ENCODE peak calls at places on chromosome 19, in nine cellular contexts. G, L, R, O, K, M, D, E and J are unnamed samples.

GRCh38 chr19:6113616-6114188 is 3.4 kb upstream of the RFX2 start:
- DNase-seq in R (no peak), E (no peak), K (no peak), M (no peak), D (no peak), L (no peak), G (no peak), O (no peak), J (no peak)

GRCh38 chr19:46932346-46932745 is 71.5 kb downstream of the ARHGAP35 start:
- DNase-seq in R (no peak), M (no peak), L (no peak), O (no peak), E (no peak), D (no peak), K (no peak), G (peak), J (no peak)

GRCh38 chr19:19746286-19747213 is 13.6 kb upstream of the ZNF14 start:
- DNase-seq in K (no peak), M (no peak), G (no peak), L (no peak), D (no peak), O (no peak), R (no peak), E (no peak), J (no peak)

GRCh38 chr19:49344516-49345423 is 9.6 kb downstream of the CD37 start:
- DNase-seq in G (no peak), D (no peak), L (no peak), M (no peak), O (no peak), K (no peak), E (no peak), R (no peak), J (no peak)

GRCh38 chr19:46756544-46756888 is 10.3 kb upstream of the STRN4 start:
- DNase-seq in G (no peak), L (no peak), R (no peak), D (no peak), E (no peak), K (no peak), M (no peak), O (no peak), J (no peak)

GRCh38 chr19:50330365-50331078 is 1.3 kb upstream of the KCNC3 start:
- DNase-seq in O (peak), D (no peak), M (peak), L (peak), R (peak), K (no peak), E (peak), G (peak), J (peak)

GRCh38 chr19:4684312-4685095 is 14.4 kb upstream of the MYDGF start:
- DNase-seq in G (no peak), O (no peak), K (no peak), R (no peak), L (no peak), D (no peak), M (no peak), E (no peak), J (no peak)

GRCh38 chr19:55005684-55006488 is 32.2 kb downstream of the GP6 start:
- DNase-seq in E (peak), G (no peak), R (no peak), M (peak), D (no peak), O (peak), K (no peak), L (peak), J (no peak)

GRCh38 chr19:47099576-47100050 is 14.0 kb downstream of the ZC3H4 start:
- DNase-seq in K (no peak), L (no peak), G (no peak), O (no peak), R (no peak), E (no peak), M (no peak), D (no peak), J (no peak)

GRCh38 chr19:3129112-3129511 is 6.7 kb upstream of the GNA15 start:
- DNase-seq in D (no peak), G (peak), L (peak), M (no peak), K (no peak), O (no peak), R (no peak), E (peak), J (no peak)

GRCh38 chr19:45616709-45617027 is 14.7 kb upstream of the GPR4 start:
- DNase-seq in M (no peak), O (no peak), G (no peak), K (no peak), E (no peak), R (no peak), L (no peak), D (no peak), J (no peak)

GRCh38 chr19:497476-497860 is 1.2 kb downstream of the MADCAM1 start:
- DNase-seq in O (no peak), D (no peak), K (no peak), M (no peak), R (no peak), E (no peak), L (no peak), G (no peak), J (no peak)

GRCh38 chr19:45492627-45493470 is 4.0 kb downstream of the RTN2 start:
- DNase-seq in E (no peak), L (no peak), D (no peak), O (no peak), G (peak), K (no peak), R (peak), M (no peak), J (peak)

GRCh38 chr19:40241125-40241808 is 14.8 kb upstream of the CCNP start:
- DNase-seq in E (no peak), D (no peak), M (no peak), K (no peak), L (no peak), G (no peak), R (no peak), O (no peak), J (no peak)

GRCh38 chr19:34364830-34365462 is at the start of gene GPI:
- DNase-seq in M (peak), R (peak), G (peak), O (peak), E (peak), K (no peak), D (no peak), L (peak), J (peak)

GRCh38 chr19:55528030-55528801 is 8.7 kb downstream of the SBK2 start:
- DNase-seq in M (no peak), L (no peak), D (no peak), O (no peak), E (peak), G (peak), K (no peak), R (no peak), J (no peak)

GRCh38 chr19:54154603-54155345 is 4.7 kb downstream of the LENG1 start:
- DNase-seq in R (no peak), K (no peak), O (no peak), L (peak), G (no peak), D (no peak), E (no peak), M (peak), J (no peak)

GRCh38 chr19:7817801-7818200 is 12.2 kb upstream of the EVI5L start:
- DNase-seq in D (no peak), E (no peak), R (no peak), G (no peak), O (no peak), L (no peak), K (no peak), M (no peak), J (no peak)

GRCh38 chr19:34082289-34083077 is 89.8 kb upstream of the LSM14A start:
- DNase-seq in M (no peak), G (no peak), L (no peak), O (no peak), E (no peak), D (no peak), K (no peak), R (no peak), J (no peak)

GRCh38 chr19:7970716-7971448 is 27.4 kb upstream of the TIMM44 start:
- DNase-seq in K (no peak), O (peak), G (peak), R (no peak), D (no peak), M (no peak), L (no peak), E (peak), J (peak)

GRCh38 chr19:53553865-53554791 is 16.2 kb downstream of the ZNF331 start:
- DNase-seq in O (no peak), L (peak), E (peak), K (peak), D (peak), M (peak), G (peak), R (peak), J (peak)

GRCh38 chr19:2942928-2943640 is 1.7 kb downstream of the ZNF77 start:
- DNase-seq in D (no peak), O (no peak), K (no peak), L (no peak), E (no peak), G (no peak), M (no peak), R (no peak), J (no peak)

GRCh38 chr19:21694171-21694906 is 73.0 kb downstream of the ZNF100 start:
- DNase-seq in E (no peak), L (no peak), K (no peak), R (no peak), D (no peak), G (no peak), M (no peak), O (no peak), J (no peak)

GRCh38 chr19:6125571-6125989 is 9.9 kb upstream of the ACSBG2 start:
- DNase-seq in E (peak), L (peak), O (no peak), M (peak), G (peak), D (no peak), R (peak), K (peak), J (peak)

GRCh38 chr19:13899912-13900584 is 5.9 kb downstream of the BRME1 start:
- DNase-seq in G (peak), E (no peak), K (no peak), R (no peak), M (no peak), O (no peak), D (no peak), L (no peak), J (no peak)

GRCh38 chr19:51440846-51441409 is 17.3 kb downstream of the SIGLEC8 start:
- DNase-seq in E (no peak), O (no peak), L (no peak), M (no peak), G (no peak), D (no peak), K (no peak), R (no peak), J (no peak)

GRCh38 chr19:43290568-43291359 is 21.4 kb upstream of the PSG9 start:
- DNase-seq in G (no peak), L (no peak), M (no peak), K (no peak), R (no peak), O (no peak), E (no peak), D (no peak), J (no peak)

DNA sequence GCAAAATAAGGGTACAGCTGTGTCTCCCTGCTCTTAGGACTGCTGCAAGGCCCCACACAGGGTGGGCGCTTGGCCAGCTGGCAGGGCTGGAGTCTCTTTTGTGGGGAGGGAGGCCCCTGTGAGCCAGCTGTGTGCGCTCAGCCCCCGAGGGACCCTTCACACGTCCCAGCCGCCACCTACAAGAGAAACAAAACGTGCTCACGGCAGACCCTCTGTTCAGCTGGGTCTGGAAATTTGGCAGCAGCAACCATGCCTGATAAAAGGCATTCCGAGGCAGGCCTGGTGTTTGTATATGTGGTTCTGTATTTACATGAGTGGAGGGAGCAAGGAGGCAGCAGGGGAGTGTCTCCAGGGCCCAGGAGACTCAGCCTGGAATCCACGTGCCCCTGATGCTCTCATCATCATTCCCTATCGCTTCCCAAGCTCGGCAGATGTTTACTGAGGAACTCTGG is 49.7 kb downstream of the CRTC1 start:
- DNase-seq in G (peak), L (no peak), D (no peak), K (no peak), M (no peak), R (no peak), O (no peak), E (no peak), J (peak)
- H3K27ac ChIP-seq in G (peak), L (no peak), D (no peak), K (no peak), M (no peak), R (no peak), O (no peak), E (no peak), J (peak)

GRCh38 chr19:35462476-35462953 is 14.5 kb downstream of the FFAR2 start:
- DNase-seq in M (peak), E (peak), D (no peak), O (no peak), L (peak), K (no peak), G (no peak), R (no peak), J (peak)
- H3K27ac ChIP-seq in M (peak), E (peak), D (no peak), O (no peak), L (peak), K (no peak), G (no peak), R (no peak), J (no peak)

GRCh38 chr19:36577271-36577996 is 4.3 kb upstream of the ZNF529 start:
- DNase-seq in M (no peak), L (no peak), G (no peak), K (no peak), E (no peak), O (no peak), R (no peak), D (no peak), J (no peak)

GRCh38 chr19:36574762-36575161 is 1.7 kb upstream of the ZNF529 start:
- DNase-seq in E (no peak), L (no peak), G (no peak), R (no peak), O (no peak), K (no peak), D (no peak), M (no peak), J (no peak)

GRCh38 chr19:36573020-36573947 is at the start of gene ZNF529:
- DNase-seq in L (peak), K (peak), E (peak), M (peak), D (peak), O (peak), G (peak), R (peak), J (peak)

GRCh38 chr19:36572593-36573019 is 486 bp downstream of the ZNF529 start:
- DNase-seq in G (no peak), E (no peak), O (no peak), L (no peak), K (no peak), R (no peak), D (no peak), M (no peak), J (no peak)

GRCh38 chr19:36573948-36574726 is 1.0 kb upstream of the ZNF529 start:
- DNase-seq in K (no peak), R (no peak), O (no peak), D (no peak), M (no peak), G (peak), L (peak), E (peak), J (peak)
- H3K27ac ChIP-seq in K (peak), R (peak), O (peak), D (peak), M (peak), G (peak), L (peak), E (peak), J (peak)

GRCh38 chr19:29517412-29517811 is 8.4 kb upstream of the VSTM2B start:
- DNase-seq in O (no peak), R (no peak), G (no peak), E (no peak), K (no peak), D (no peak), M (no peak), L (no peak), J (no peak)

GRCh38 chr19:29516821-29517395 is 8.9 kb upstream of the VSTM2B start:
- DNase-seq in M (no peak), D (no peak), G (no peak), E (no peak), R (no peak), L (no peak), K (no peak), O (no peak), J (no peak)

GRCh38 chr19:29519146-29519545 is 6.6 kb upstream of the VSTM2B start:
- DNase-seq in R (no peak), G (no peak), M (no peak), D (no peak), K (no peak), O (no peak), L (no peak), E (no peak), J (no peak)

GRCh38 chr19:29516358-29516725 is 9.5 kb upstream of the VSTM2B start:
- DNase-seq in R (no peak), M (no peak), O (no peak), K (no peak), E (no peak), D (no peak), G (no peak), L (no peak), J (no peak)

GRCh38 chr19:29517946-29518345 is 7.8 kb upstream of the VSTM2B start:
- DNase-seq in L (no peak), R (no peak), M (no peak), O (no peak), D (no peak), G (no peak), E (no peak), K (no peak), J (no peak)
- H3K27ac ChIP-seq in L (no peak), R (no peak), M (no peak), O (no peak), D (no peak), G (no peak), E (no peak), K (no peak), J (no peak)

GRCh38 chr19:1866693-1867358 is 3.4 kb upstream of the KLF16 start:
- DNase-seq in L (no peak), K (no peak), O (no peak), R (no peak), D (no peak), G (no peak), E (peak), M (no peak), J (no peak)
- H3K27ac ChIP-seq in L (no peak), K (no peak), O (no peak), R (no peak), D (no peak), G (no peak), E (no peak), M (no peak), J (no peak)

GRCh38 chr19:42114412-42114811 is 17.8 kb downstream of the POU2F2 start:
- DNase-seq in L (no peak), R (no peak), M (no peak), D (no peak), G (no peak), K (no peak), E (no peak), O (no peak), J (peak)
- H3K27ac ChIP-seq in L (no peak), R (no peak), M (no peak), D (peak), G (peak), K (peak), E (peak), O (peak), J (peak)